ENCODE peak calls at places on chromosomes 2 and 18, in six cellular contexts. One of them, this sample, is unnamed.

GRCh38 chr18:76721207-76721996 is 101.0 kb upstream of the ZNF236 start:
- DNase-seq in heart left ventricle: no peak
- DNase-seq in hepatocyte: no peak
- DNase-seq in aorta: no peak
- DNase-seq in cardiac muscle cell: no peak
- DNase-seq in psoas muscle: no peak
- DNase-seq in this sample: no peak

GRCh38 chr2:39243469-39244123 is at the start of gene CDKL4:
- DNase-seq in heart left ventricle: no peak
- DNase-seq in hepatocyte: no peak
- DNase-seq in aorta: no peak
- DNase-seq in cardiac muscle cell: peak
- DNase-seq in psoas muscle: peak
- DNase-seq in this sample: no peak

GRCh38 chr2:124272442-124272841 is 247.4 kb downstream of the CNTNAP5 start:
- DNase-seq in heart left ventricle: no peak
- DNase-seq in hepatocyte: no peak
- DNase-seq in aorta: no peak
- DNase-seq in cardiac muscle cell: no peak
- DNase-seq in psoas muscle: no peak
- DNase-seq in this sample: no peak

GRCh38 chr2:173402405-173402974 is 47.8 kb downstream of the CDCA7 start:
- DNase-seq in heart left ventricle: peak
- DNase-seq in hepatocyte: peak
- DNase-seq in aorta: peak
- DNase-seq in cardiac muscle cell: peak
- DNase-seq in psoas muscle: peak
- DNase-seq in this sample: peak

GRCh38 chr2:71702071-71702970 is 249.0 kb downstream of the DYSF start:
- DNase-seq in heart left ventricle: no peak
- DNase-seq in hepatocyte: no peak
- DNase-seq in aorta: peak
- DNase-seq in cardiac muscle cell: no peak
- DNase-seq in psoas muscle: no peak
- DNase-seq in this sample: no peak

GRCh38 chr2:135773917-135774316 is 32.3 kb downstream of the UBXN4 start:
- DNase-seq in heart left ventricle: no peak
- DNase-seq in hepatocyte: no peak
- DNase-seq in aorta: no peak
- DNase-seq in cardiac muscle cell: peak
- DNase-seq in psoas muscle: no peak
- DNase-seq in this sample: no peak

GRCh38 chr2:138486347-138487198 is 15.0 kb upstream of the SPOPL start:
- DNase-seq in heart left ventricle: no peak
- DNase-seq in hepatocyte: no peak
- DNase-seq in aorta: no peak
- DNase-seq in cardiac muscle cell: peak
- DNase-seq in psoas muscle: no peak
- DNase-seq in this sample: no peak

GRCh38 chr2:197310940-197311485 is 433 bp upstream of the ANKRD44 start:
- DNase-seq in heart left ventricle: no peak
- DNase-seq in hepatocyte: no peak
- DNase-seq in aorta: no peak
- DNase-seq in cardiac muscle cell: no peak
- DNase-seq in psoas muscle: no peak
- DNase-seq in this sample: no peak

GRCh38 chr18:59547691-59548182 is 149.5 kb downstream of the CCBE1 start:
- DNase-seq in heart left ventricle: no peak
- DNase-seq in hepatocyte: peak
- DNase-seq in aorta: no peak
- DNase-seq in cardiac muscle cell: peak
- DNase-seq in psoas muscle: no peak
- DNase-seq in this sample: no peak

GRCh38 chr18:45993441-45993840 is 26.3 kb upstream of the EPG5 start:
- DNase-seq in heart left ventricle: no peak
- DNase-seq in hepatocyte: no peak
- DNase-seq in aorta: no peak
- DNase-seq in cardiac muscle cell: peak
- DNase-seq in psoas muscle: no peak
- DNase-seq in this sample: no peak

GRCh38 chr2:201273330-201273983 is 13.1 kb downstream of the CASP8 start:
- DNase-seq in heart left ventricle: no peak
- DNase-seq in hepatocyte: no peak
- DNase-seq in aorta: no peak
- DNase-seq in cardiac muscle cell: no peak
- DNase-seq in psoas muscle: no peak
- DNase-seq in this sample: no peak

GRCh38 chr2:223601932-223602676 is at the start of gene SCG2:
- DNase-seq in heart left ventricle: peak
- DNase-seq in hepatocyte: peak
- DNase-seq in aorta: peak
- DNase-seq in cardiac muscle cell: peak
- DNase-seq in psoas muscle: peak
- DNase-seq in this sample: peak

GRCh38 chr18:35197286-35197685 is 43.5 kb upstream of the ZNF397 start:
- DNase-seq in heart left ventricle: no peak
- DNase-seq in hepatocyte: no peak
- DNase-seq in aorta: no peak
- DNase-seq in cardiac muscle cell: no peak
- DNase-seq in psoas muscle: no peak
- DNase-seq in this sample: no peak

GRCh38 chr2:29106980-29107388 is 8.2 kb upstream of the CLIP4 start:
- DNase-seq in heart left ventricle: no peak
- DNase-seq in hepatocyte: peak
- DNase-seq in aorta: no peak
- DNase-seq in cardiac muscle cell: peak
- DNase-seq in psoas muscle: no peak
- DNase-seq in this sample: no peak

GRCh38 chr18:65610939-65611338 is 139.9 kb upstream of the CDH7 start:
- DNase-seq in heart left ventricle: no peak
- DNase-seq in hepatocyte: no peak
- DNase-seq in aorta: no peak
- DNase-seq in cardiac muscle cell: no peak
- DNase-seq in psoas muscle: no peak
- DNase-seq in this sample: no peak

GRCh38 chr2:214529021-214529420 is 118.2 kb downstream of the VWC2L start:
- DNase-seq in heart left ventricle: no peak
- DNase-seq in hepatocyte: no peak
- DNase-seq in aorta: no peak
- DNase-seq in cardiac muscle cell: no peak
- DNase-seq in psoas muscle: no peak
- DNase-seq in this sample: no peak

GRCh38 chr2:237857791-237858190 is 1.6 kb upstream of the RAMP1 start:
- DNase-seq in heart left ventricle: no peak
- DNase-seq in hepatocyte: no peak
- DNase-seq in aorta: no peak
- DNase-seq in cardiac muscle cell: no peak
- DNase-seq in psoas muscle: no peak
- DNase-seq in this sample: no peak

GRCh38 chr2:201642579-201643215 is 606 bp downstream of the TMEM237 start:
- DNase-seq in heart left ventricle: peak
- DNase-seq in hepatocyte: peak
- DNase-seq in aorta: peak
- DNase-seq in cardiac muscle cell: peak
- DNase-seq in psoas muscle: peak
- DNase-seq in this sample: peak

GRCh38 chr2:148998831-148999200 is 39.7 kb upstream of the LYPD6B start:
- DNase-seq in heart left ventricle: no peak
- DNase-seq in hepatocyte: no peak
- DNase-seq in aorta: no peak
- DNase-seq in cardiac muscle cell: no peak
- DNase-seq in psoas muscle: no peak
- DNase-seq in this sample: no peak

GRCh38 chr18:5524660-5525059 is 19.1 kb downstream of the EPB41L3 start:
- DNase-seq in heart left ventricle: no peak
- DNase-seq in hepatocyte: no peak
- DNase-seq in aorta: no peak
- DNase-seq in cardiac muscle cell: no peak
- DNase-seq in psoas muscle: no peak
- DNase-seq in this sample: no peak

GRCh38 chr18:37674570-37674969 is 109.0 kb upstream of the CELF4 start:
- DNase-seq in heart left ventricle: no peak
- DNase-seq in hepatocyte: no peak
- DNase-seq in aorta: no peak
- DNase-seq in cardiac muscle cell: peak
- DNase-seq in psoas muscle: no peak
- DNase-seq in this sample: no peak

GRCh38 chr2:178834086-178834485 is 26.9 kb upstream of the TTN start:
- DNase-seq in heart left ventricle: peak
- DNase-seq in hepatocyte: no peak
- DNase-seq in aorta: no peak
- DNase-seq in cardiac muscle cell: no peak
- DNase-seq in psoas muscle: peak
- DNase-seq in this sample: no peak

GRCh38 chr2:109089602-109090300 is 39.3 kb upstream of the SH3RF3 start:
- DNase-seq in heart left ventricle: no peak
- DNase-seq in hepatocyte: no peak
- DNase-seq in aorta: no peak
- DNase-seq in cardiac muscle cell: no peak
- DNase-seq in psoas muscle: no peak
- DNase-seq in this sample: no peak

GRCh38 chr2:139296672-139297209 is 516.6 kb upstream of the NXPH2 start:
- DNase-seq in heart left ventricle: no peak
- DNase-seq in hepatocyte: no peak
- DNase-seq in aorta: no peak
- DNase-seq in cardiac muscle cell: no peak
- DNase-seq in psoas muscle: no peak
- DNase-seq in this sample: no peak

GRCh38 chr18:24726727-24727539 is 266.5 kb downstream of the HRH4 start:
- DNase-seq in heart left ventricle: peak
- DNase-seq in hepatocyte: peak
- DNase-seq in aorta: peak
- DNase-seq in cardiac muscle cell: peak
- DNase-seq in psoas muscle: peak
- DNase-seq in this sample: peak

GRCh38 chr2:241508510-241509407 is at the start of gene STK25:
- DNase-seq in heart left ventricle: peak
- DNase-seq in hepatocyte: peak
- DNase-seq in aorta: peak
- DNase-seq in cardiac muscle cell: peak
- DNase-seq in psoas muscle: peak
- DNase-seq in this sample: peak

GRCh38 chr2:231034291-231034882 is 2.9 kb upstream of the C2orf72 start:
- DNase-seq in heart left ventricle: no peak
- DNase-seq in hepatocyte: peak
- DNase-seq in aorta: no peak
- DNase-seq in cardiac muscle cell: no peak
- DNase-seq in psoas muscle: no peak
- DNase-seq in this sample: no peak

GRCh38 chr2:231036578-231037106 is 681 bp upstream of the C2orf72 start:
- DNase-seq in heart left ventricle: no peak
- DNase-seq in hepatocyte: no peak
- DNase-seq in aorta: no peak
- DNase-seq in cardiac muscle cell: no peak
- DNase-seq in psoas muscle: no peak
- DNase-seq in this sample: no peak

GRCh38 chr2:231037731-231038482 is 584 bp downstream of the C2orf72 start:
- DNase-seq in heart left ventricle: no peak
- DNase-seq in hepatocyte: peak
- DNase-seq in aorta: no peak
- DNase-seq in cardiac muscle cell: peak
- DNase-seq in psoas muscle: no peak
- DNase-seq in this sample: peak

GRCh38 chr2:231037202-231037730 is at the start of gene C2orf72:
- DNase-seq in heart left ventricle: no peak
- DNase-seq in hepatocyte: peak
- DNase-seq in aorta: no peak
- DNase-seq in cardiac muscle cell: peak
- DNase-seq in psoas muscle: no peak
- DNase-seq in this sample: no peak

GRCh38 chr2:231036131-231036530 is 1.2 kb upstream of the C2orf72 start:
- DNase-seq in heart left ventricle: no peak
- DNase-seq in hepatocyte: no peak
- DNase-seq in aorta: no peak
- DNase-seq in cardiac muscle cell: no peak
- DNase-seq in psoas muscle: no peak
- DNase-seq in this sample: no peak
- H3K27ac ChIP-seq in heart left ventricle: no peak
- H3K27ac ChIP-seq in hepatocyte: no peak
- H3K27ac ChIP-seq in aorta: no peak
- H3K27ac ChIP-seq in cardiac muscle cell: no peak
- H3K27ac ChIP-seq in psoas muscle: no peak
- H3K27ac ChIP-seq in this sample: no peak

DNA sequence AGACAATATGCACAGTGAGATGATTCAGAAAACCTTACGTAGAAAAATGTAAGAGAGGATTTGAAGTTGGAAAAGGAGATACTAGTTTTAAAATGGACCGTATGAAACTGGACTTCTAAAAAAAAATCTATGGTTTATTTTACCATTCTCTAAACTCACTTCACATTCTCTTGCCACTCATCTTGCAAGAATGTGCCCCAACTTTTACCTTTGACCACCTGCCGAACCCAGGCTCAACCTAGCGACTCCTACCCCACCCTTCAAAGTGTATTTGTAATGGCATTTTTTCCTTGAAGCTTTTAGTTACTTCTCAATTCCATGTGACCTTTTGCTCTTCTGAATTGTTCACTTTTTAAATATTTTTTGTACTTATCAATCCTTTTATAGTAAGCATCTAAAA is 160.8 kb downstream of the PHLPP1 start:
- DNase-seq in heart left ventricle: no peak
- DNase-seq in hepatocyte: no peak
- DNase-seq in aorta: no peak
- DNase-seq in cardiac muscle cell: no peak
- DNase-seq in psoas muscle: no peak
- DNase-seq in this sample: no peak
- H3K27ac ChIP-seq in heart left ventricle: no peak
- H3K27ac ChIP-seq in hepatocyte: peak
- H3K27ac ChIP-seq in aorta: no peak
- H3K27ac ChIP-seq in cardiac muscle cell: no peak
- H3K27ac ChIP-seq in psoas muscle: no peak
- H3K27ac ChIP-seq in this sample: no peak

DNA sequence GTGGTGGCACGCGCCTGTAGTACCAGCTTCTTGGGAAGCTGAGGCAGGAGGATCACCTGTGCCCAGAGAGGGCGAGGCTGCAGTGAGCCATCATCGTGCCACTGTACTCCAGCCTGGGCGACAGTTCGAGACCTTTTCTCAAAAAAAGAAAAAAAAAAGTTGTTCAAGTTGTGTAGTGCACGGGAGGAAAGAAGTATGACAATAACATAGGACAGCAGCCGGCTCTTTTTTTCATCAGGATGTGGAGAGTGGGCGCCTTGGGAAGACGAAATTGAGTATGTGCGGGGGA is 36.5 kb downstream of the PCBP1 start:
- DNase-seq in heart left ventricle: no peak
- DNase-seq in hepatocyte: no peak
- DNase-seq in aorta: no peak
- DNase-seq in cardiac muscle cell: no peak
- DNase-seq in psoas muscle: no peak
- DNase-seq in this sample: no peak
- H3K27ac ChIP-seq in heart left ventricle: peak
- H3K27ac ChIP-seq in hepatocyte: peak
- H3K27ac ChIP-seq in aorta: peak
- H3K27ac ChIP-seq in cardiac muscle cell: peak
- H3K27ac ChIP-seq in psoas muscle: peak
- H3K27ac ChIP-seq in this sample: peak

DNA sequence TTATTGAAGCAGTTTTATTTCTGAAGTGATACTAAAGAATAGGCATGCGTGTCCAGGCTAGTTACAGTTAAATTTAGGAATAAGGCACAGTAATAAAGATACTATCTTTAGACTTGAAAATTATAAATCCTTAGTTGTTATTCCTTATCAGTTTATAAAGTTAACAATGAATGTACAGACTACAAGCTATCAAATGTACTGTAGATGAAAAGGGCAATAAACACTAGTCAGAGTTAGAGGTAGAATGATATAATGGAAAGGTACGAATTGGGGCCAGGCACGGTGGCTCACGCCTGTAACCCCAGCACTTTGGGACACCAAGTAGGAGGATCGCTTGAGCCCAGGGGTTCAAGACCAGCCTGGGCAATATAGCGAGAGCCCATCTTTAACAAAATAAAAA is 3.9 kb downstream of the RBKS start:
- DNase-seq in heart left ventricle: no peak
- DNase-seq in hepatocyte: no peak
- DNase-seq in aorta: no peak
- DNase-seq in cardiac muscle cell: no peak
- DNase-seq in psoas muscle: no peak
- DNase-seq in this sample: no peak
- H3K27ac ChIP-seq in heart left ventricle: no peak
- H3K27ac ChIP-seq in hepatocyte: no peak
- H3K27ac ChIP-seq in aorta: no peak
- H3K27ac ChIP-seq in cardiac muscle cell: no peak
- H3K27ac ChIP-seq in psoas muscle: peak
- H3K27ac ChIP-seq in this sample: no peak